ENCODE peak calls at places on chromosomes 4 and X, in nine cellular contexts. N is ELR; X is H7; M is omental fat pad; Z is heart right ventricle; T is upper lobe of left lung; S is EL; L is stimulated activated CD4-positive, alpha-beta T cell treated with anti-CD3 and anti-CD28 coated beads, Interleukin-15, amount 100 ng/mL, for 24 hours; E is activated CD4-positive, alpha-beta T cell treated with anti-CD3 and anti-CD28 coated beads, Interleukin-2, amount 10 ng/mL, durations not matched to agents 7 days and 5 days. O is an unnamed sample.

GRCh38 chrX:10030570-10030969 is 63.4 kb downstream of the CLDN34 start:
- DNase-seq in N (no peak), X (no peak), M (no peak), Z (no peak), T (no peak), S (no peak), L (no peak), E (no peak), O (no peak)

GRCh38 chrX:103099706-103100105 is 6.8 kb upstream of the NXF3 start:
- DNase-seq in N (no peak), X (no peak), M (no peak), Z (no peak), T (no peak), S (peak), L (no peak), E (no peak), O (no peak)

GRCh38 chrX:8304668-8305067 is 133.6 kb upstream of the VCX2 start:
- DNase-seq in N (no peak), X (no peak), M (no peak), Z (no peak), T (no peak), S (no peak), L (no peak), E (no peak), O (no peak)

GRCh38 chr4:18566970-18567799 is 545.6 kb upstream of the LCORL start:
- DNase-seq in N (no peak), X (no peak), M (no peak), Z (no peak), T (no peak), S (peak), L (no peak), E (no peak), O (no peak)

GRCh38 chr4:157300678-157301077 is 80.2 kb downstream of the GRIA2 start:
- DNase-seq in N (no peak), X (no peak), M (no peak), Z (no peak), T (no peak), S (no peak), L (no peak), E (no peak), O (no peak)

GRCh38 chr4:105474110-105474518 is 252 bp upstream of the PPA2 start:
- DNase-seq in N (no peak), X (peak), M (peak), Z (peak), T (peak), S (no peak), L (no peak), E (no peak), O (no peak)

GRCh38 chr4:123524958-123525628 is 128.5 kb downstream of the SPRY1 start:
- DNase-seq in N (no peak), X (no peak), M (no peak), Z (no peak), T (no peak), S (no peak), L (no peak), E (no peak), O (no peak)

GRCh38 chrX:69457756-69458155 is 46.4 kb upstream of the NALF2 start:
- DNase-seq in N (no peak), X (peak), M (no peak), Z (no peak), T (no peak), S (no peak), L (no peak), E (no peak), O (no peak)

GRCh38 chrX:71085900-71086299 is 9.8 kb upstream of the FOXO4 start:
- DNase-seq in N (no peak), X (no peak), M (no peak), Z (no peak), T (no peak), S (no peak), L (no peak), E (no peak), O (no peak)

GRCh38 chrX:101550825-101551767 is 749 bp downstream of the ARMCX1 start:
- DNase-seq in N (peak), X (peak), M (no peak), Z (peak), T (peak), S (peak), L (peak), E (no peak), O (no peak)

GRCh38 chrX:12978205-12979010 is 3.5 kb downstream of the TMSB4X start:
- DNase-seq in N (peak), X (peak), M (no peak), Z (peak), T (no peak), S (peak), L (peak), E (peak), O (peak)

O was measured in KG1.